ENCODE peak calls at places on chromosomes 13 and 19, in seven cellular contexts. A, V, X, P, F, C and I are unnamed samples.

GRCh38 chr13:47638627-47639026 is 362.4 kb downstream of the SUCLA2 start:
- DNase-seq in C (no peak), X (no peak), A (no peak), F (no peak), V (no peak), P (no peak), I (no peak)

GRCh38 chr19:50820549-50821247 is 2.9 kb downstream of the KLK1 start:
- DNase-seq in X (no peak), A (no peak), F (no peak), V (no peak), P (no peak), C (no peak), I (no peak)

GRCh38 chr19:42057856-42058255 is 12.2 kb downstream of the GRIK5 start:
- DNase-seq in C (no peak), A (no peak), V (no peak), F (no peak), X (no peak), P (no peak), I (no peak)

GRCh38 chr19:17871878-17872250 is at the start of gene SLC5A5:
- DNase-seq in P (no peak), X (no peak), V (no peak), F (no peak), A (no peak), C (no peak), I (no peak)

GRCh38 chr19:418761-419632 is 10.1 kb upstream of the C2CD4C start:
- DNase-seq in F (no peak), X (no peak), P (no peak), A (no peak), C (no peak), V (peak), I (no peak)

GRCh38 chr13:94186470-94186869 is 293.0 kb downstream of the DCT start:
- DNase-seq in X (no peak), F (no peak), V (no peak), A (no peak), C (no peak), P (no peak), I (no peak)

GRCh38 chr13:105213512-105213911 is 1322.0 kb downstream of the EFNB2 start:
- DNase-seq in V (no peak), F (no peak), P (no peak), X (no peak), A (no peak), C (no peak), I (no peak)

GRCh38 chr19:37987356-37988332 is 80.6 kb downstream of the SIPA1L3 start:
- DNase-seq in C (no peak), V (no peak), X (no peak), P (no peak), F (no peak), A (no peak), I (no peak)

GRCh38 chr13:80276371-80277289 is 64.3 kb downstream of the SPRY2 start:
- DNase-seq in C (peak), V (no peak), A (no peak), P (no peak), X (peak), F (no peak), I (no peak)

GRCh38 chr19:16520986-16521624 is 21.1 kb downstream of the CHERP start:
- DNase-seq in X (no peak), F (no peak), P (no peak), V (no peak), C (no peak), A (no peak), I (no peak)

GRCh38 chr19:57351867-57352266 is 796 bp downstream of the ZNF304 start:
- DNase-seq in P (no peak), C (no peak), F (no peak), X (peak), V (no peak), A (no peak), I (peak)

GRCh38 chr19:12773571-12773970 is 1.8 kb downstream of the HOOK2 start:
- DNase-seq in C (no peak), P (no peak), V (no peak), X (peak), F (no peak), A (no peak), I (peak)

GRCh38 chr13:39091586-39091985 is 53.3 kb downstream of the NHLRC3 start:
- DNase-seq in F (no peak), C (no peak), P (no peak), V (no peak), A (no peak), X (no peak), I (no peak)

GRCh38 chr13:112651750-112652511 is 37.9 kb upstream of the ATP11A start:
- DNase-seq in P (no peak), V (no peak), C (no peak), F (no peak), A (no peak), X (no peak), I (no peak)

GRCh38 chr13:60226507-60226906 is 62.8 kb upstream of the DIAPH3 start:
- DNase-seq in A (no peak), F (no peak), V (no peak), P (no peak), C (peak), X (peak), I (peak)

GRCh38 chr13:110045919-110046318 is 259.5 kb upstream of the IRS2 start:
- DNase-seq in P (no peak), X (no peak), A (no peak), V (no peak), F (no peak), C (no peak), I (no peak)

GRCh38 chr13:40192516-40193257 is 473.8 kb downstream of the FOXO1 start:
- DNase-seq in V (no peak), F (no peak), A (no peak), P (no peak), C (no peak), X (no peak), I (no peak)

GRCh38 chr13:114143806-114144605 is 11.6 kb upstream of the RASA3 start:
- DNase-seq in F (no peak), X (no peak), A (no peak), C (no peak), P (no peak), V (no peak), I (no peak)

GRCh38 chr13:111177081-111177711 is 62.1 kb downstream of the ARHGEF7 start:
- DNase-seq in F (no peak), C (peak), X (peak), V (peak), P (peak), A (no peak), I (no peak)

GRCh38 chr13:39942901-39943273 is 287.4 kb downstream of the COG6 start:
- DNase-seq in A (peak), F (peak), P (no peak), X (peak), V (peak), C (peak), I (peak)

GRCh38 chr13:24745516-24745860 is 18.5 kb upstream of the RNF17 start:
- DNase-seq in P (no peak), C (no peak), V (no peak), A (no peak), X (no peak), F (no peak), I (no peak)
- H3K4me3 ChIP-seq in P (no peak), C (no peak), V (no peak), A (no peak), X (no peak), F (no peak), I (no peak)

DNA sequence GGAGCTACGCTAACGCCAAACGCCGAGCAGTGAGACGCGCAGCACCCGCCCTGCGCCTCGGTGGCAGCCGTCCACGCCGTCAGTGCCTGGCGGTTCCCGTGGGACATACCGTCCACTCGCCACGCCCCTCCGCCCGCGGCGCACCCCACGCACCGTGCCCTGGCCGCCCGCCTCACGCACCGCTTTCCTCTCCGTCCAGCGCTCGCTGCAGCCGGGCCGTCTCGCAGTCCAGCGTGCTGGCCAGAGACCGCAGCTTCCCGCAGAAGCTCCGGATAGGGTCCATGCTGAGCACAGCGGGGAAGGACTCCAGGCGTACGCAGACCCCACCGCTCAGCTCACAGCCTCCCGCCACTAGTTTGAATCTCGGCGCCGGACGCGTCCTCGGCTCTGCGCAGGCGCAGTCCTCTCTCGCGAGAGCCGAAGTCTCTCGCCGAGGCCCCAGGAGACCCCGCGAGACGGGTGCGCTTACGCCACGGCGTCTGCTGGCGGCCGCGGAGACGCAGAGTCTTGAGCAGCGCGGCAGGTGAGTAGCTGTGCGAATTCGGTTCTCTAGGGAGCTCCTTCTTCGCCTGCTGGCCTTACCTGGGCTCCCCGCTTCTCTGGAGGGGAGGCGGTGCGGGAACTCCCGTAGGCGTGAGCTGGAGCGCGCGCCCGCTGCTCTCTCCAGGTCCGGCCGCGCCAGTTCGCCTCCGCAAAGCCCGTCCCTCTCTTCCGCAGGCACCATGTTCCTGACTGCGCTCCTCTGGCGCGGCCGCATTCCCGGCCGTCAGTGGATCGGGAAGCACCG is at the start of the genes MRPL57 and SKA3:
- DNase-seq in A (peak), V (peak), F (peak), X (peak), C (peak), P (peak), I (peak)
- TF ChIP-seq CTCF in A (no peak), V (peak), F (no peak), X (no peak), C (no peak), P (no peak), I (no peak)

DNA sequence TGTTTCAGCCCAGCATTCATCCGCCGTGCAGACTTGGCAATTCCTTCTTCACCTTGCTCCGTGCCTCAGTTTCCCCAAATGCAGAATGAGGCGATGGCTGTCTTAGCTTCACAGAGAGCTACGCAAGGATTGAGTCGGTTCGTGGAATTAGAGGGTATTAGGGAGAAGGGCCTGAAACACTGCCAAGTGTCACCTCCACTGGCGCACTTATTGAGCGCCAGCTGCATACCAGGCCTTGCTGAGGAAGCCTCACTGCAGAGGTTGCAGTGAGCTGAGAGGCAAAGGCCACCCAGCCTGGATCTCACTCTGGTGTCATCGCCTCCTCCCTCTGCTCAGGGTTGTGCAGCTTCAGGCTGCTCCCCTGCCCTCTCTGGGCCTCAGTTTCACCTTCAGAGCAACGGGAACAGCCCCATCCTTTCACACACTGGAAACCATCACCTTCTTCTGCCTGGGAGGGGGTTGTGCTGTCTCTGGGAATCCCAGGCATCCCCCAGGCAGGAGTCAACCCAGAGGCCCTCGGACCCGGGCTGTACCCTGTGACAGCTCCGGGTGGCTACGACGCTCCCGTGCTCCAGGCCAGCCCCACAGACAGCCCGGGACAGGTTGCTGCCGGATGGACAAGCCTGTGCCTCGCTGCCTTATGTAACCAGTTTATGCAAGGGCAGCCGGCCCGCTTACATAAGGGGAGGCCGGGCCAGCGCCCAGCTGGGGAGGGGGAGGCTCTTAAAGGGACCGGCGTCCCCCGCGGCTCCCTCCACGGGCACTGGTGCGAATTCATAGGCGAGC is 31.9 kb downstream of the NFIC start:
- DNase-seq in C (peak), P (no peak), X (peak), V (peak), F (peak), A (no peak), I (peak)
- H3K4me3 ChIP-seq in C (no peak), P (peak), X (no peak), V (peak), F (no peak), A (no peak), I (peak)

GRCh38 chr13:95226476-95226875 is 74.8 kb downstream of the ABCC4 start:
- DNase-seq in A (no peak), V (no peak), F (no peak), C (no peak), X (no peak), P (no peak), I (no peak)
- TF ChIP-seq CTCF in A (no peak), V (no peak), F (no peak), C (no peak), X (no peak), P (no peak), I (no peak)

DNA sequence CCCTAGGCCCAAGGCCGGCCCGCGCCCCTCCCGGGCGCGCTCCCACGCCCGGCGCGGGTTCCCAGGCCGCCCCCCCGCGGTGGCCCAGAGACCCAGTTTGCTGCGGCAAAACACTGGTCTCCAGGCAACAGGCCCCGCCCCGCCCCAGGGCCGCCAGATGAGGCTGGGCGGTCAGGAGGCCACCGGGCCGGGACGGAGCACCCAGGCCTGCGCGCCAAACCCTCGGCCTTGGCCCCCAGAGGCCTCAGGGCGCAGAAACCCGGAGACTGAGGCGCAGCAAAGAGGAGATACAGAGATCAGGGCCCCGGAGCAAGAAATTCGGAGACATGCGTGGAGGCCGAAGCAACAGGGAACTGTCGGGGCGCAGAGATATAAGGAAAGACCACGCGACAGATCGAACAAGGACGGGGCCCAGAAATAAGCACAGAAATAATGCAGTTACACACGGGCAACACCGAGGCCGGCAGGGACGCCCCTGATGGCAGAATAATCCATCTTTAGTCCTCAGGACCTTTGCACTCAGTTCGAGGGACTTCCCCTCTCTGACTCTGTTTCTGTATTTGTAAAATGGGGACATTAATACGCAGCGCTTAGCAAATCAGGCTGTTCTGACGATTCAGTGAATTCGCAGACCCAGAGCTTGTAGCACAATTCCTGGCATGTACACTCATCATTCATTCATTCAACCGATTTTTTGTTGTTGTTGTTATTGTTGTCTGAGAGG is 20.8 kb upstream of the ERCC1 start:
- DNase-seq in X (peak), P (peak), A (no peak), F (peak), V (peak), C (peak), I (peak)
- H3K4me3 ChIP-seq in X (peak), P (peak), A (peak), F (no peak), V (peak), C (no peak), I (peak)

GRCh38 chr13:51900471-51900870 is 38.7 kb downstream of the CCDC70 start:
- DNase-seq in V (no peak), P (no peak), A (no peak), F (no peak), X (no peak), C (no peak), I (no peak)

GRCh38 chr13:51894239-51894638 is 32.5 kb downstream of the CCDC70 start:
- DNase-seq in V (no peak), X (no peak), A (no peak), F (no peak), P (no peak), C (no peak), I (no peak)

GRCh38 chr13:51892657-51893056 is 30.9 kb downstream of the CCDC70 start:
- DNase-seq in A (no peak), X (no peak), V (no peak), C (no peak), P (no peak), F (no peak), I (no peak)

DNA sequence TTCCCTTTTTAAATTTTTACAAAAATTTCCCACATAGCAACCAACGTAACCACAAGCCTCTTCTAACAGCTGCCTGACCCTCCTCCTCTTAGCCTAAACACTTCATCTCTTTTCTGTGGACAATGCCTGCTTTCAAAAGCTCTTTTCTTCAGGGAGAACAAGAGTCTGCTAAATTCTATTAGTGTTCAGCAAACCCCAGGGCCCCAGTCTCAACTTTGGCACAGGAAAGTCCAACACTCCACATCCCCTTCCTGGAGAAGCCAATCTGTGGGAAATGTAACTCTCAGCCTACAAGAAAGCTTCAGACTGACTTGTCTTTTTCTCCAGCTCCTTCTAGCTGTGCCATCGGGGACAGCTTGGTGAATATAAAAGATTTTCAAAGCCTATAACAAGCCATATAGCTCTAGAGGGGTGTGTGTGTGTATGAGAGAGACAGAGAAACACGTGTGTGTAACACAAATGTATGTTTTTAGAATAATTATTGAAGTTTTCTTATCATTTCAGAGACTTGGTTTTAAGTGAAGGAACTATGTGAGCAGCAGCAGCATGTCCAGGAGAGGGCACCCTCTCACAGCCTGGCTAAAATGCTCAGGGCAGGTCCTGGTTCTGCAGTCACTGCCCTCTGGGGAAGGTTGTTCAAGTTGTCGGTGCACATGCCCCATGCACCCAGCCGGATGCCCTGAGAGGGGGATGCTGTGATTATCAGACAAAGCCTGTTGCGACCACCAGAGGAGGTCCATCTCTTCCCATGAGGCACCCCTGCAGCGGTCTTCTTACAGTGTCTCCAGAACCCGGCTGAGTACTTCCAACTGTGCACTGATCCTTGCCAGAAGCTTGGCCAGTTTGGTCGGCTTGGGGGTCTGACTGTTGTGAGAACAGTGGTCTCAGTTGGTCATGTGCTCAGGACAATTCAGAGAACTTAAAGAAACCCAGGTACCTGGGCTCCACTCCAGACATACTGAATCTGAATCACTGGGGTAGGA is 34.4 kb downstream of the CCDC70 start:
- DNase-seq in V (no peak), C (peak), F (peak), P (no peak), A (peak), X (peak), I (peak)
- TF ChIP-seq CTCF in V (peak), C (peak), F (peak), P (no peak), A (peak), X (peak), I (peak)

GRCh38 chr19:52307275-52307674 is 10.3 kb downstream of the ZNF480 start:
- DNase-seq in X (peak), V (no peak), A (no peak), F (no peak), P (no peak), C (peak), I (peak)
- H3K4me3 ChIP-seq in X (no peak), V (no peak), A (no peak), F (no peak), P (no peak), C (no peak), I (no peak)

GRCh38 chr13:42363941-42364612 is 92.1 kb downstream of the AKAP11 start:
- DNase-seq in V (no peak), A (no peak), P (no peak), X (peak), F (no peak), C (peak), I (no peak)
- TF ChIP-seq CTCF in V (no peak), A (no peak), P (no peak), X (no peak), F (no peak), C (no peak), I (no peak)